ENCODE peak calls at places on chromosomes 1 and 21, in five cellular contexts. J is NCI-H1694, Q is WTC11, L is renal cortical epithelial cell, I is NCI-H1092 treated with DMSO at 0.1 percent for 48 hours. Y is an unnamed sample.

GRCh38 chr1:54301494-54301893 is 101.5 kb downstream of the MRPL37 start:
- DNase-seq in J (peak; percentile 13), Q (no peak), L (no peak), I (no peak), Y (no peak)

GRCh38 chr1:180643693-180644092 is 11.9 kb downstream of the XPR1 start:
- DNase-seq in J (peak; percentile 36), Q (no peak), L (peak; percentile 76), I (peak; percentile 76), Y (no peak)

GRCh38 chr1:243287128-243287470 is 31.3 kb downstream of the SDCCAG8 start:
- DNase-seq in J (no peak), Q (no peak), L (no peak), I (no peak), Y (no peak)

GRCh38 chr1:158025576-158026230 is 32.3 kb downstream of the KIRREL1 start:
- DNase-seq in J (no peak), Q (no peak), L (peak; percentile 64), I (no peak), Y (no peak)

GRCh38 chr1:219176168-219176567 is 2.5 kb downstream of the LYPLAL1 start:
- DNase-seq in J (no peak), Q (no peak), L (no peak), I (no peak), Y (no peak)

GRCh38 chr1:63323866-63324778 is 1.8 kb downstream of the FOXD3 start:
- DNase-seq in J (no peak), Q (peak; percentile 49), L (no peak), I (peak; percentile 37), Y (no peak)

GRCh38 chr1:205936316-205936715 is 6.9 kb downstream of the SLC26A9 start:
- DNase-seq in J (no peak), Q (no peak), L (no peak), I (no peak), Y (no peak)

GRCh38 chr1:11406845-11407244 is 72.1 kb upstream of the DISP3 start:
- DNase-seq in J (no peak), Q (no peak), L (no peak), I (no peak), Y (no peak)

GRCh38 chr1:24416666-24417391 is 1.2 kb downstream of the NIPAL3 start:
- DNase-seq in J (no peak), Q (no peak), L (peak; percentile 96), I (no peak), Y (no peak)

GRCh38 chr1:3377166-3377565 is 77.3 kb upstream of the ARHGEF16 start:
- DNase-seq in J (no peak), Q (no peak), L (no peak), I (no peak), Y (no peak)

GRCh38 chr1:203295796-203296195 is 9.5 kb upstream of the BTG2 start:
- DNase-seq in J (no peak), Q (no peak), L (no peak), I (no peak), Y (no peak)

GRCh38 chr1:214264196-214264595 is 16.8 kb upstream of the SMYD2 start:
- DNase-seq in J (no peak), Q (no peak), L (peak; percentile 99), I (no peak), Y (peak; percentile 15)

GRCh38 chr1:54459140-54459539 is 52.9 kb upstream of the SSBP3 start:
- DNase-seq in J (no peak), Q (no peak), L (no peak), I (no peak), Y (no peak)

GRCh38 chr1:69648486-69648885 is 80.8 kb downstream of the LRRC7 start:
- DNase-seq in J (peak; percentile 64), Q (no peak), L (no peak), I (peak; percentile 19), Y (no peak)

GRCh38 chr1:109089242-109090015 is 1.1 kb upstream of the TMEM167B start:
- DNase-seq in J (peak; percentile 91), Q (no peak), L (peak; percentile 54), I (peak; percentile 68), Y (peak; percentile 61)

GRCh38 chr1:10494754-10495474 is 20.2 kb downstream of the PEX14 start:
- DNase-seq in J (peak; percentile 47), Q (peak; percentile 84), L (peak; percentile 79), I (peak; percentile 64), Y (peak; percentile 62)

GRCh38 chr1:213871179-213871578 is 116.6 kb upstream of the PROX1 start:
- DNase-seq in J (no peak), Q (no peak), L (no peak), I (no peak), Y (no peak)

GRCh38 chr1:101002551-101002950 is 23.0 kb downstream of the DPH5 start:
- DNase-seq in J (no peak), Q (no peak), L (peak; percentile 91), I (no peak), Y (peak; percentile 74)

GRCh38 chr1:45585496-45586075 is 1.7 kb downstream of the NASP start:
- DNase-seq in J (no peak), Q (no peak), L (no peak), I (no peak), Y (no peak)

GRCh38 chr1:163561570-163562295 is 240.0 kb downstream of the NUF2 start:
- DNase-seq in J (no peak), Q (peak; percentile 16), L (peak; percentile 15), I (peak; percentile 87), Y (no peak)

GRCh38 chr1:76187436-76187835 is 112.9 kb downstream of the ST6GALNAC3 start:
- DNase-seq in J (no peak), Q (no peak), L (no peak), I (no peak), Y (no peak)

GRCh38 chr21:42061195-42061865 is 9.8 kb upstream of the UMODL1 start:
- DNase-seq in J (no peak), Q (no peak), L (no peak), I (no peak), Y (peak; percentile 50)

GRCh38 chr1:98330224-98330623 is 331.3 kb upstream of the SNX7 start:
- DNase-seq in J (no peak), Q (no peak), L (no peak), I (no peak), Y (no peak)

GRCh38 chr1:40818264-40818961 is 34.8 kb downstream of the KCNQ4 start:
- DNase-seq in J (no peak), Q (peak; percentile 97), L (peak; percentile 26), I (no peak), Y (no peak)

GRCh38 chr1:224747578-224747977 is 131.5 kb downstream of the CNIH3 start:
- DNase-seq in J (peak; percentile 65), Q (no peak), L (peak; percentile 72), I (no peak), Y (peak; percentile 70)

GRCh38 chr1:246728311-246728710 is 4.1 kb downstream of the SCCPDH start:
- DNase-seq in J (no peak), Q (no peak), L (peak; percentile 72), I (no peak), Y (no peak)

GRCh38 chr1:201488817-201489581 is 17.9 kb downstream of the CSRP1 start:
- DNase-seq in J (no peak), Q (no peak), L (peak; percentile 90), I (no peak), Y (no peak)

GRCh38 chr21:38027901-38028300 is 111.6 kb upstream of the KCNJ6 start:
- DNase-seq in J (no peak), Q (no peak), L (peak; percentile 60), I (no peak), Y (no peak)

GRCh38 chr1:118028267-118028666 is 98.7 kb downstream of the WDR3 start:
- DNase-seq in J (no peak), Q (no peak), L (no peak), I (no peak), Y (no peak)

GRCh38 chr1:26190373-26190987 is at the start of gene CATSPER4:
- DNase-seq in J (peak; percentile 16), Q (peak; percentile 79), L (no peak), I (peak; percentile 40), Y (no peak)

GRCh38 chr1:20574686-20575543 is 14.0 kb upstream of the CDA start:
- DNase-seq in J (peak; percentile 75), Q (peak; percentile 90), L (peak; percentile 65), I (peak; percentile 64), Y (peak; percentile 77)

Y was measured in AML-193.